ENCODE peak calls at places on chromosomes 5 and 9, in ten cellular contexts. One of them, this sample, is unnamed. For H3K4me1, the result is how much of the 10 kb centered on the place peaks cover.

GRCh38 chr5:157241483-157241882 is 24.4 kb upstream of the CYFIP2 start:
- DNase-seq in left ventricle myocardium inferior: no peak
- DNase-seq in CD8-positive, alpha-beta T cell: no peak
- DNase-seq in thoracic aorta: no peak
- DNase-seq in Peyer's patch: no peak
- DNase-seq in PC-9: no peak
- DNase-seq in breast epithelium: no peak
- DNase-seq in tibial nerve: no peak
- DNase-seq in body of pancreas: no peak
- DNase-seq in mucosa of descending colon: no peak
- DNase-seq in this sample: no peak

GRCh38 chr5:9156282-9156681 is 389.6 kb downstream of the SEMA5A start:
- DNase-seq in left ventricle myocardium inferior: no peak
- DNase-seq in CD8-positive, alpha-beta T cell: no peak
- DNase-seq in thoracic aorta: no peak
- DNase-seq in Peyer's patch: no peak
- DNase-seq in PC-9: no peak
- DNase-seq in breast epithelium: no peak
- DNase-seq in tibial nerve: peak
- DNase-seq in body of pancreas: peak
- DNase-seq in mucosa of descending colon: peak
- DNase-seq in this sample: no peak

GRCh38 chr5:98109561-98110006 is 663.9 kb upstream of the RGMB start:
- DNase-seq in left ventricle myocardium inferior: no peak
- DNase-seq in CD8-positive, alpha-beta T cell: no peak
- DNase-seq in thoracic aorta: no peak
- DNase-seq in Peyer's patch: no peak
- DNase-seq in PC-9: no peak
- DNase-seq in breast epithelium: no peak
- DNase-seq in tibial nerve: no peak
- DNase-seq in body of pancreas: no peak
- DNase-seq in mucosa of descending colon: no peak
- DNase-seq in this sample: no peak

GRCh38 chr9:120713257-120714087 is 798 bp downstream of the MEGF9 start:
- DNase-seq in left ventricle myocardium inferior: peak
- DNase-seq in CD8-positive, alpha-beta T cell: peak
- DNase-seq in thoracic aorta: no peak
- DNase-seq in Peyer's patch: peak
- DNase-seq in PC-9: no peak
- DNase-seq in breast epithelium: no peak
- DNase-seq in tibial nerve: no peak
- DNase-seq in body of pancreas: peak
- DNase-seq in mucosa of descending colon: peak
- DNase-seq in this sample: no peak

GRCh38 chr5:158899792-158900191 is 199.9 kb downstream of the EBF1 start:
- DNase-seq in left ventricle myocardium inferior: peak
- DNase-seq in CD8-positive, alpha-beta T cell: no peak
- DNase-seq in thoracic aorta: no peak
- DNase-seq in Peyer's patch: no peak
- DNase-seq in PC-9: no peak
- DNase-seq in breast epithelium: no peak
- DNase-seq in tibial nerve: peak
- DNase-seq in body of pancreas: peak
- DNase-seq in mucosa of descending colon: no peak
- DNase-seq in this sample: peak

GRCh38 chr9:116073826-116074225 is 79.8 kb upstream of the PAPPA start:
- DNase-seq in left ventricle myocardium inferior: no peak
- DNase-seq in CD8-positive, alpha-beta T cell: no peak
- DNase-seq in thoracic aorta: no peak
- DNase-seq in Peyer's patch: no peak
- DNase-seq in PC-9: no peak
- DNase-seq in breast epithelium: no peak
- DNase-seq in tibial nerve: no peak
- DNase-seq in body of pancreas: no peak
- DNase-seq in mucosa of descending colon: no peak
- DNase-seq in this sample: no peak

GRCh38 chr9:137136261-137136925 is 2.6 kb upstream of the GRIN1 start:
- DNase-seq in left ventricle myocardium inferior: no peak
- DNase-seq in CD8-positive, alpha-beta T cell: no peak
- DNase-seq in thoracic aorta: no peak
- DNase-seq in Peyer's patch: no peak
- DNase-seq in PC-9: no peak
- DNase-seq in breast epithelium: no peak
- DNase-seq in tibial nerve: no peak
- DNase-seq in body of pancreas: no peak
- DNase-seq in mucosa of descending colon: peak
- DNase-seq in this sample: no peak

GRCh38 chr5:109705596-109705995 is 15.9 kb downstream of the MAN2A1 start:
- DNase-seq in left ventricle myocardium inferior: no peak
- DNase-seq in CD8-positive, alpha-beta T cell: no peak
- DNase-seq in thoracic aorta: no peak
- DNase-seq in Peyer's patch: no peak
- DNase-seq in PC-9: no peak
- DNase-seq in breast epithelium: no peak
- DNase-seq in tibial nerve: no peak
- DNase-seq in body of pancreas: no peak
- DNase-seq in mucosa of descending colon: no peak
- DNase-seq in this sample: no peak

GRCh38 chr9:116860509-116861120 is 173.5 kb downstream of the TRIM32 start:
- DNase-seq in left ventricle myocardium inferior: peak
- DNase-seq in CD8-positive, alpha-beta T cell: no peak
- DNase-seq in thoracic aorta: peak
- DNase-seq in Peyer's patch: peak
- DNase-seq in PC-9: peak
- DNase-seq in breast epithelium: peak
- DNase-seq in tibial nerve: peak
- DNase-seq in body of pancreas: peak
- DNase-seq in mucosa of descending colon: peak
- DNase-seq in this sample: peak

GRCh38 chr9:130186839-130187522 is 14.8 kb downstream of the NCS1 start:
- DNase-seq in left ventricle myocardium inferior: no peak
- DNase-seq in CD8-positive, alpha-beta T cell: no peak
- DNase-seq in thoracic aorta: no peak
- DNase-seq in Peyer's patch: no peak
- DNase-seq in PC-9: peak
- DNase-seq in breast epithelium: no peak
- DNase-seq in tibial nerve: no peak
- DNase-seq in body of pancreas: peak
- DNase-seq in mucosa of descending colon: peak
- DNase-seq in this sample: peak

GRCh38 chr9:120609636-120610035 is 29.7 kb upstream of the CDK5RAP2 start:
- DNase-seq in left ventricle myocardium inferior: no peak
- DNase-seq in CD8-positive, alpha-beta T cell: no peak
- DNase-seq in thoracic aorta: no peak
- DNase-seq in Peyer's patch: no peak
- DNase-seq in PC-9: no peak
- DNase-seq in breast epithelium: no peak
- DNase-seq in tibial nerve: no peak
- DNase-seq in body of pancreas: no peak
- DNase-seq in mucosa of descending colon: no peak
- DNase-seq in this sample: no peak

GRCh38 chr5:131262953-131263541 is 806 bp upstream of the CDC42SE2 start:
- DNase-seq in left ventricle myocardium inferior: no peak
- DNase-seq in CD8-positive, alpha-beta T cell: no peak
- DNase-seq in thoracic aorta: no peak
- DNase-seq in Peyer's patch: no peak
- DNase-seq in PC-9: no peak
- DNase-seq in breast epithelium: no peak
- DNase-seq in tibial nerve: no peak
- DNase-seq in body of pancreas: peak
- DNase-seq in mucosa of descending colon: no peak
- DNase-seq in this sample: no peak

GRCh38 chr5:34712565-34712964 is 56.4 kb downstream of the RAI14 start:
- DNase-seq in left ventricle myocardium inferior: no peak
- DNase-seq in CD8-positive, alpha-beta T cell: no peak
- DNase-seq in thoracic aorta: no peak
- DNase-seq in Peyer's patch: no peak
- DNase-seq in PC-9: no peak
- DNase-seq in breast epithelium: no peak
- DNase-seq in tibial nerve: no peak
- DNase-seq in body of pancreas: no peak
- DNase-seq in mucosa of descending colon: no peak
- DNase-seq in this sample: no peak

DNA sequence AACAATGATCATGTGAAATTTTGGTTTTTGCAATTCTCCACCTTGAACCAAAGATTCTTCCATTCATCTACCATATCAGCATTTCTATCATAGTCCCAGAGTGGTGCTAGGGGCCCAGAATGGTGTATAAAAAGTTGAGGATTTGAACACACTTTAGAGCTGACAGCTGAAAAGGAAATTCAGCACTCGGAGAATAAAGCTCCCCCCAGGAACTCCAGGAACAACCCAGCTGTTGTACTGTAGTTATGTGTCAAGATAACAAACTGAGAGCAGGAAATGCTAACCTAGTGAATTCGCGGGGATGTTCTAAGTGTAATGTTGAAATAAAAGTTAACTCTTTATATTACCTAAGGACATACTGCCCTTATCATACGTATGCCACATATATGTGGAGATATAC is 216.7 kb downstream of the NFIB start:
- DNase-seq in left ventricle myocardium inferior: no peak
- DNase-seq in CD8-positive, alpha-beta T cell: no peak
- DNase-seq in thoracic aorta: no peak
- DNase-seq in Peyer's patch: no peak
- DNase-seq in PC-9: no peak
- DNase-seq in breast epithelium: no peak
- DNase-seq in tibial nerve: no peak
- DNase-seq in body of pancreas: peak
- DNase-seq in mucosa of descending colon: peak
- DNase-seq in this sample: no peak
- H3K4me3 ChIP-seq in left ventricle myocardium inferior: peak
- H3K4me3 ChIP-seq in CD8-positive, alpha-beta T cell: no peak
- H3K4me3 ChIP-seq in thoracic aorta: peak
- H3K4me3 ChIP-seq in Peyer's patch: no peak
- H3K4me3 ChIP-seq in PC-9: no peak
- H3K4me3 ChIP-seq in breast epithelium: no peak
- H3K4me3 ChIP-seq in tibial nerve: no peak
- H3K4me3 ChIP-seq in body of pancreas: no peak
- H3K4me3 ChIP-seq in mucosa of descending colon: no peak
- H3K4me3 ChIP-seq in this sample: no peak

GRCh38 chr5:136769900-136770684 is 404.7 kb upstream of the TRPC7 start:
- DNase-seq in left ventricle myocardium inferior: peak
- DNase-seq in CD8-positive, alpha-beta T cell: no peak
- DNase-seq in thoracic aorta: no peak
- DNase-seq in Peyer's patch: no peak
- DNase-seq in PC-9: peak
- DNase-seq in breast epithelium: peak
- DNase-seq in tibial nerve: peak
- DNase-seq in body of pancreas: peak
- DNase-seq in mucosa of descending colon: peak
- DNase-seq in this sample: peak
- H3K4me1 ChIP-seq in left ventricle myocardium inferior: under half
- H3K4me1 ChIP-seq in CD8-positive, alpha-beta T cell: under half
- H3K4me1 ChIP-seq in thoracic aorta: under half
- H3K4me1 ChIP-seq in Peyer's patch: under half
- H3K4me1 ChIP-seq in PC-9: under half
- H3K4me1 ChIP-seq in breast epithelium: under half
- H3K4me1 ChIP-seq in tibial nerve: under half
- H3K4me1 ChIP-seq in body of pancreas: under half
- H3K4me1 ChIP-seq in mucosa of descending colon: under half
- H3K4me1 ChIP-seq in this sample: under half

GRCh38 chr5:180093241-180093640 is 21.7 kb upstream of the RNF130 start:
- DNase-seq in left ventricle myocardium inferior: no peak
- DNase-seq in CD8-positive, alpha-beta T cell: no peak
- DNase-seq in thoracic aorta: no peak
- DNase-seq in Peyer's patch: no peak
- DNase-seq in PC-9: no peak
- DNase-seq in breast epithelium: no peak
- DNase-seq in tibial nerve: no peak
- DNase-seq in body of pancreas: no peak
- DNase-seq in mucosa of descending colon: no peak
- DNase-seq in this sample: no peak

GRCh38 chr5:180088561-180088960 is 17.0 kb upstream of the RNF130 start:
- DNase-seq in left ventricle myocardium inferior: no peak
- DNase-seq in CD8-positive, alpha-beta T cell: no peak
- DNase-seq in thoracic aorta: no peak
- DNase-seq in Peyer's patch: peak
- DNase-seq in PC-9: no peak
- DNase-seq in breast epithelium: no peak
- DNase-seq in tibial nerve: no peak
- DNase-seq in body of pancreas: no peak
- DNase-seq in mucosa of descending colon: no peak
- DNase-seq in this sample: no peak

GRCh38 chr5:180093651-180094382 is 22.3 kb upstream of the RNF130 start:
- DNase-seq in left ventricle myocardium inferior: no peak
- DNase-seq in CD8-positive, alpha-beta T cell: no peak
- DNase-seq in thoracic aorta: no peak
- DNase-seq in Peyer's patch: no peak
- DNase-seq in PC-9: no peak
- DNase-seq in breast epithelium: no peak
- DNase-seq in tibial nerve: peak
- DNase-seq in body of pancreas: no peak
- DNase-seq in mucosa of descending colon: peak
- DNase-seq in this sample: no peak

GRCh38 chr5:180090098-180090768 is 18.7 kb upstream of the RNF130 start:
- DNase-seq in left ventricle myocardium inferior: peak
- DNase-seq in CD8-positive, alpha-beta T cell: peak
- DNase-seq in thoracic aorta: no peak
- DNase-seq in Peyer's patch: peak
- DNase-seq in PC-9: no peak
- DNase-seq in breast epithelium: no peak
- DNase-seq in tibial nerve: peak
- DNase-seq in body of pancreas: peak
- DNase-seq in mucosa of descending colon: peak
- DNase-seq in this sample: peak

GRCh38 chr5:180090769-180091546 is 19.4 kb upstream of the RNF130 start:
- DNase-seq in left ventricle myocardium inferior: no peak
- DNase-seq in CD8-positive, alpha-beta T cell: peak
- DNase-seq in thoracic aorta: no peak
- DNase-seq in Peyer's patch: no peak
- DNase-seq in PC-9: no peak
- DNase-seq in breast epithelium: no peak
- DNase-seq in tibial nerve: no peak
- DNase-seq in body of pancreas: peak
- DNase-seq in mucosa of descending colon: peak
- DNase-seq in this sample: no peak
- TF ChIP-seq CTCF in left ventricle myocardium inferior: no peak
- TF ChIP-seq CTCF in CD8-positive, alpha-beta T cell: peak
- TF ChIP-seq CTCF in thoracic aorta: no peak
- TF ChIP-seq CTCF in Peyer's patch: no peak
- TF ChIP-seq CTCF in PC-9: no peak
- TF ChIP-seq CTCF in breast epithelium: no peak
- TF ChIP-seq CTCF in tibial nerve: peak
- TF ChIP-seq CTCF in body of pancreas: no peak
- TF ChIP-seq CTCF in mucosa of descending colon: no peak
- TF ChIP-seq CTCF in this sample: no peak

GRCh38 chr9:27429917-27430316 is 94.2 kb upstream of the IFNK start:
- DNase-seq in left ventricle myocardium inferior: no peak
- DNase-seq in CD8-positive, alpha-beta T cell: no peak
- DNase-seq in thoracic aorta: no peak
- DNase-seq in Peyer's patch: no peak
- DNase-seq in PC-9: no peak
- DNase-seq in breast epithelium: no peak
- DNase-seq in tibial nerve: no peak
- DNase-seq in body of pancreas: no peak
- DNase-seq in mucosa of descending colon: no peak
- DNase-seq in this sample: no peak
- H3K4me3 ChIP-seq in left ventricle myocardium inferior: no peak
- H3K4me3 ChIP-seq in CD8-positive, alpha-beta T cell: no peak
- H3K4me3 ChIP-seq in thoracic aorta: no peak
- H3K4me3 ChIP-seq in Peyer's patch: no peak
- H3K4me3 ChIP-seq in PC-9: no peak
- H3K4me3 ChIP-seq in breast epithelium: no peak
- H3K4me3 ChIP-seq in tibial nerve: no peak
- H3K4me3 ChIP-seq in body of pancreas: no peak
- H3K4me3 ChIP-seq in mucosa of descending colon: no peak
- H3K4me3 ChIP-seq in this sample: no peak